ENCODE peak calls at places on chromosomes 12 and 14, in ten cellular contexts. J is omental fat pad, W is K562, C is stomach, V is AG04450, Y is GM10248, E is heart left ventricle, I is GM20000, K is upper lobe of right lung, T is GM13976. N is an unnamed sample.

GRCh38 chr14:71208702-71209357 is 301.6 kb downstream of the PCNX1 start:
- DNase-seq in C (no peak), V (no peak), T (no peak), E (no peak), I (no peak), Y (no peak), K (no peak), W (no peak), J (no peak), N (no peak)

GRCh38 chr12:22100952-22101748 is 55.1 kb downstream of the CMAS start:
- DNase-seq in J (peak; percentile 26), K (no peak), I (peak; percentile 29), T (peak; percentile 56), Y (peak; percentile 31), C (peak; percentile 46), V (peak; percentile 15), E (peak; percentile 42), W (no peak), N (no peak)

GRCh38 chr14:85057266-85057665 is 472.7 kb upstream of the FLRT2 start:
- DNase-seq in E (no peak), W (no peak), T (no peak), K (no peak), Y (no peak), C (no peak), V (no peak), J (no peak), I (no peak), N (no peak)

GRCh38 chr12:580813-581212 is 82.4 kb downstream of the NINJ2 start:
- DNase-seq in Y (no peak), J (no peak), T (no peak), E (no peak), V (no peak), C (no peak), K (no peak), I (no peak), W (no peak), N (no peak)

GRCh38 chr14:104843442-104844305 is 21.4 kb upstream of the CEP170B start:
- DNase-seq in K (peak; percentile 67), C (no peak), T (peak; percentile 24), I (no peak), E (no peak), J (no peak), W (no peak), V (no peak), Y (peak; percentile 9), N (no peak)

GRCh38 chr14:89648510-89648909 is 231.5 kb upstream of the FOXN3 start:
- DNase-seq in C (no peak), T (no peak), K (no peak), Y (no peak), W (no peak), I (no peak), J (no peak), V (no peak), E (no peak), N (no peak)

GRCh38 chr12:74108729-74109128 is 428.9 kb upstream of the ATXN7L3B start:
- DNase-seq in I (no peak), E (no peak), Y (no peak), K (no peak), V (no peak), T (no peak), W (no peak), J (no peak), C (no peak), N (no peak)

GRCh38 chr12:46787496-46788055 is 38.2 kb downstream of the SLC38A4 start:
- DNase-seq in I (no peak), E (no peak), T (no peak), K (no peak), Y (no peak), V (no peak), C (no peak), W (no peak), J (no peak), N (no peak)

GRCh38 chr14:68412505-68413496 is 380.1 kb downstream of the ZFP36L1 start:
- DNase-seq in J (no peak), W (peak; percentile 12), I (no peak), Y (no peak), T (no peak), K (no peak), V (no peak), C (no peak), E (no peak), N (no peak)

GRCh38 chr14:76267322-76268012 is 108.5 kb upstream of the ESRRB start:
- DNase-seq in T (peak; percentile 56), Y (peak; percentile 31), J (peak; percentile 61), W (no peak), I (no peak), C (peak; percentile 45), K (peak; percentile 84), V (no peak), E (peak; percentile 71), N (peak; percentile 8)
- TF ChIP-seq CTCF in T (no peak), Y (no peak), J (no peak), W (no peak), I (no peak), C (no peak), K (peak; percentile 18), V (peak; percentile 21), E (no peak), N (peak; percentile 26)

GRCh38 chr12:76559277-76560082 is at the start of gene OSBPL8:
- DNase-seq in J (peak; percentile 97), T (peak; percentile 95), I (peak; percentile 93), C (peak; percentile 96), W (peak; percentile 95), E (peak; percentile 97), V (peak; percentile 53), K (peak; percentile 99), Y (peak; percentile 95), N (peak; percentile 68)
- TF ChIP-seq CTCF in J (no peak), T (peak; percentile 56), I (no peak), C (no peak), W (peak; percentile 42), E (peak; percentile 62), V (peak; percentile 32), K (peak; percentile 31), Y (peak; percentile 50), N (peak; percentile 11)

GRCh38 chr14:30754778-30755177 is 119.6 kb upstream of the COCH start:
- DNase-seq in J (no peak), Y (no peak), T (no peak), C (no peak), E (no peak), K (no peak), I (no peak), W (no peak), V (no peak), N (no peak)

GRCh38 chr14:30748343-30748742 is 126.0 kb upstream of the COCH start:
- DNase-seq in Y (no peak), W (no peak), K (no peak), J (no peak), V (no peak), E (no peak), T (no peak), I (no peak), C (no peak), N (no peak)

GRCh38 chr14:30753452-30753851 is 120.9 kb upstream of the COCH start:
- DNase-seq in Y (no peak), C (no peak), E (no peak), V (no peak), W (no peak), K (no peak), J (no peak), T (no peak), I (no peak), N (no peak)

GRCh38 chr14:30756594-30756993 is 117.8 kb upstream of the COCH start:
- DNase-seq in I (no peak), C (no peak), Y (no peak), E (no peak), W (no peak), K (no peak), V (no peak), T (no peak), J (no peak), N (no peak)

DNA sequence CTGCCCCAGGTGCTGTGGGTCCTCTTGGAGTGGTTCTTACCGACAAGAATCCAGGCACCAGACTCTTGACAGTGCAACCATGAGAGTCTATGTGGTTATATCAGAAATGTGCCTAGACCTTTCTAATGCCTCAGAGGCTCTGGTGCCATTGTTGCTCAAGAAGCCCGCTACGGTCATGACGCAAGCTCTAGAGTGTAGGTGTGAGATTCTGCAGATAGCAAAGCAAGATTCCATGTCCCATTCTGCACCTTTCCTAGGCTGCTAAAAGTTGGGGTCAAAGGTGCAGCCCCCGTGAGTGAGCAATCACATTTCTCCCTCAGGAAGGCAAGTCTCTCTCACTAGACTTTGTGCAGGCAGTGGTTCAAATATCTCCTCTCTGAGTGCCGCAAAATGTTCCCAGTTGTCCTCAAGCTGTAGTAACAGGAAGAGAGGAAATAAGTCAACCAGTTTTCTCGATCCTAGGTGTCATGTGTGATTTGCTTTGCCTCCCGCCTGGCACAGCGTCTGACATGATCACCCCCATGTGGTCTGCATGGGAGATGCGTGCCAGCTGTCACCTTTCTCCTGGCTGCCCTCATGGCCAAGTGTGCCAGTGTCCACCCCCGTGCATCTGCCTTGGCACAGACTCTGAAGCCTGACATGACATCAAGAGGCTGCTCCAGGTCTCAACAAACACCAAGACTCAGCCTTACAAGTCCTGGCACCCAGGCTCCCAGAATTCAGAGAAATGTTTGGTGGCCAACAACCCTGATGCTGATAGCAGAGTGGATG is 122.5 kb upstream of the COCH start:
- DNase-seq in Y (no peak), J (no peak), E (no peak), C (no peak), T (no peak), V (no peak), K (no peak), W (no peak), I (no peak), N (no peak)
- TF ChIP-seq CTCF in Y (no peak), J (no peak), E (no peak), C (no peak), T (peak; percentile 3), V (no peak), K (no peak), W (no peak), I (no peak), N (no peak)

DNA sequence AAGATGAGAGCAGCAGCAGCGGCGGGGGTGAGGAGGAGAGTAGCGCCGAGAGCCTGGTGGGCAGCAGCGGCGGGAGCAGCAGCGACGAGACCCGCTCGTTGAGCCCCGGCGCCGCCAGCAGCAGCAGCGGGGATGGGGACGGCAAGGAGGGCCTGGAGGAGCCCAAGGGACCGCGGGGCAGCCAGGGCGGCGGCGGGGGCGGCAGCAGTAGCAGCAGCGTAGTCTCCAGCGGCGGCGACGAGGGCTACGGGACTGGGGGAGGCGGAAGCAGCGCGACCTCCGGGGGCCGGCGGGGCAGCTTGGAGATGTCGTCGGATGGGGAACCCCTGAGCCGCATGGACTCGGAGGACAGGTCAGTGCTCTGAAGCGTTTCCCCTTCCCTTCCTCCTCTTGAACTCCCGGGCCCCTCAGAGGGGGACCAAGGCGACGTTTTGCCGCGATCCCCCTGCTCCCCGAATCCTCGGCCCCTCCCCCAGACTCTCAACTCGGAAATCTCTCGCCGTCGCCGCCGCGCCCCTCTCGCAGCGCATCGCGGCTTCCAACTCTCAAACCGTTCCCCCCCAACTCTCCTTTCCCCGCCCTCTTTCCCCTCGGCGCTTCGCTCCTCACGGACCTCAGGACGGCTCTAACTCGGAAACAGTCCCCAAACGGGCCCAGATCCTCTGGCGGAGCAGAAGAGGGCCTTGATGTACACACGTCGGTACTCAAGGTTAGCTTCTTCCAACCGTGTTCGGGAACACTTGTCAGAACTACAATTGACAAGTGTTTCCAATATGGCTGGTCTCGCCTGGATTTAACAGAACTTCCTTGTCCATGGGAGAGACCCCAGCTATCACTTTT is 947 bp downstream of the AEBP2 start:
- DNase-seq in W (peak; percentile 32), E (peak; percentile 64), I (peak; percentile 69), C (peak; percentile 34), V (no peak), T (peak; percentile 73), Y (peak; percentile 67), J (no peak), K (peak; percentile 78), N (no peak)
- TF ChIP-seq CTCF in W (no peak), E (no peak), I (no peak), C (no peak), V (no peak), T (no peak), Y (no peak), J (no peak), K (no peak), N (no peak)

N was measured in AG09319.